ENCODE peak calls at places on chromosome 2, in ten cellular contexts. One of them, this sample, is unnamed.

GRCh38 chr2:186713664-186714063 is 19.8 kb downstream of the FAM171B start:
- DNase-seq in T-helper 2 cell treated with Interferon-gamma antibody and Interleukin-4, amounts not matched to agents 5 μg/mL and 100 μg/mL, for 36 hours: no peak
- DNase-seq in Caco-2: no peak
- DNase-seq in pulmonary artery endothelial cell: no peak
- DNase-seq in activated naive CD4-positive, alpha-beta T cell treated with Interleukin-2 at 50 U/mL for 16 hours: no peak
- DNase-seq in lower leg skin: no peak
- DNase-seq in suprapubic skin: no peak
- DNase-seq in iPS-NIHi11: no peak
- DNase-seq in stimulated activated CD8-positive, alpha-beta memory T cell treated with anti-CD3 and anti-CD28 coated beads, Interleukin-7, amount 100 ng/mL, for 24 hours: no peak
- DNase-seq in mucosa of gallbladder: no peak
- DNase-seq in this sample: no peak

GRCh38 chr2:160956243-160956802 is 203.9 kb upstream of the TANK start:
- DNase-seq in pulmonary artery endothelial cell: no peak
- DNase-seq in Caco-2: no peak
- DNase-seq in iPS-NIHi11: no peak
- DNase-seq in activated naive CD4-positive, alpha-beta T cell treated with Interleukin-2 at 50 U/mL for 16 hours: no peak
- DNase-seq in mucosa of gallbladder: no peak
- DNase-seq in T-helper 2 cell treated with Interferon-gamma antibody and Interleukin-4, amounts not matched to agents 5 μg/mL and 100 μg/mL, for 36 hours: no peak
- DNase-seq in stimulated activated CD8-positive, alpha-beta memory T cell treated with anti-CD3 and anti-CD28 coated beads, Interleukin-7, amount 100 ng/mL, for 24 hours: no peak
- DNase-seq in lower leg skin: peak
- DNase-seq in suprapubic skin: peak
- DNase-seq in this sample: no peak

GRCh38 chr2:9244985-9245544 is 38.5 kb downstream of the ASAP2 start:
- DNase-seq in T-helper 2 cell treated with Interferon-gamma antibody and Interleukin-4, amounts not matched to agents 5 μg/mL and 100 μg/mL, for 36 hours: no peak
- DNase-seq in pulmonary artery endothelial cell: no peak
- DNase-seq in activated naive CD4-positive, alpha-beta T cell treated with Interleukin-2 at 50 U/mL for 16 hours: no peak
- DNase-seq in suprapubic skin: no peak
- DNase-seq in stimulated activated CD8-positive, alpha-beta memory T cell treated with anti-CD3 and anti-CD28 coated beads, Interleukin-7, amount 100 ng/mL, for 24 hours: no peak
- DNase-seq in iPS-NIHi11: no peak
- DNase-seq in Caco-2: no peak
- DNase-seq in lower leg skin: peak
- DNase-seq in mucosa of gallbladder: no peak
- DNase-seq in this sample: no peak

GRCh38 chr2:206820755-206821154 is 55.3 kb downstream of the FASTKD2 start:
- DNase-seq in mucosa of gallbladder: no peak
- DNase-seq in T-helper 2 cell treated with Interferon-gamma antibody and Interleukin-4, amounts not matched to agents 5 μg/mL and 100 μg/mL, for 36 hours: no peak
- DNase-seq in suprapubic skin: no peak
- DNase-seq in lower leg skin: no peak
- DNase-seq in activated naive CD4-positive, alpha-beta T cell treated with Interleukin-2 at 50 U/mL for 16 hours: no peak
- DNase-seq in stimulated activated CD8-positive, alpha-beta memory T cell treated with anti-CD3 and anti-CD28 coated beads, Interleukin-7, amount 100 ng/mL, for 24 hours: no peak
- DNase-seq in Caco-2: no peak
- DNase-seq in iPS-NIHi11: no peak
- DNase-seq in pulmonary artery endothelial cell: no peak
- DNase-seq in this sample: no peak

GRCh38 chr2:76763276-76763675 is 758.9 kb downstream of the LRRTM4 start:
- DNase-seq in lower leg skin: no peak
- DNase-seq in suprapubic skin: no peak
- DNase-seq in iPS-NIHi11: no peak
- DNase-seq in mucosa of gallbladder: no peak
- DNase-seq in pulmonary artery endothelial cell: no peak
- DNase-seq in Caco-2: no peak
- DNase-seq in stimulated activated CD8-positive, alpha-beta memory T cell treated with anti-CD3 and anti-CD28 coated beads, Interleukin-7, amount 100 ng/mL, for 24 hours: no peak
- DNase-seq in T-helper 2 cell treated with Interferon-gamma antibody and Interleukin-4, amounts not matched to agents 5 μg/mL and 100 μg/mL, for 36 hours: no peak
- DNase-seq in activated naive CD4-positive, alpha-beta T cell treated with Interleukin-2 at 50 U/mL for 16 hours: no peak
- DNase-seq in this sample: peak

GRCh38 chr2:100647709-100648108 is 84.9 kb downstream of the PDCL3 start:
- DNase-seq in lower leg skin: no peak
- DNase-seq in Caco-2: no peak
- DNase-seq in stimulated activated CD8-positive, alpha-beta memory T cell treated with anti-CD3 and anti-CD28 coated beads, Interleukin-7, amount 100 ng/mL, for 24 hours: no peak
- DNase-seq in T-helper 2 cell treated with Interferon-gamma antibody and Interleukin-4, amounts not matched to agents 5 μg/mL and 100 μg/mL, for 36 hours: no peak
- DNase-seq in mucosa of gallbladder: no peak
- DNase-seq in pulmonary artery endothelial cell: no peak
- DNase-seq in suprapubic skin: no peak
- DNase-seq in activated naive CD4-positive, alpha-beta T cell treated with Interleukin-2 at 50 U/mL for 16 hours: no peak
- DNase-seq in iPS-NIHi11: no peak
- DNase-seq in this sample: no peak

GRCh38 chr2:105674406-105674805 is 70.3 kb upstream of the NCK2 start:
- DNase-seq in T-helper 2 cell treated with Interferon-gamma antibody and Interleukin-4, amounts not matched to agents 5 μg/mL and 100 μg/mL, for 36 hours: no peak
- DNase-seq in Caco-2: no peak
- DNase-seq in lower leg skin: no peak
- DNase-seq in suprapubic skin: no peak
- DNase-seq in activated naive CD4-positive, alpha-beta T cell treated with Interleukin-2 at 50 U/mL for 16 hours: no peak
- DNase-seq in stimulated activated CD8-positive, alpha-beta memory T cell treated with anti-CD3 and anti-CD28 coated beads, Interleukin-7, amount 100 ng/mL, for 24 hours: no peak
- DNase-seq in pulmonary artery endothelial cell: no peak
- DNase-seq in mucosa of gallbladder: no peak
- DNase-seq in iPS-NIHi11: no peak
- DNase-seq in this sample: no peak

GRCh38 chr2:164514491-164514890 is 106.8 kb downstream of the GRB14 start:
- DNase-seq in lower leg skin: no peak
- DNase-seq in iPS-NIHi11: no peak
- DNase-seq in stimulated activated CD8-positive, alpha-beta memory T cell treated with anti-CD3 and anti-CD28 coated beads, Interleukin-7, amount 100 ng/mL, for 24 hours: no peak
- DNase-seq in suprapubic skin: peak
- DNase-seq in Caco-2: peak
- DNase-seq in pulmonary artery endothelial cell: no peak
- DNase-seq in mucosa of gallbladder: no peak
- DNase-seq in T-helper 2 cell treated with Interferon-gamma antibody and Interleukin-4, amounts not matched to agents 5 μg/mL and 100 μg/mL, for 36 hours: no peak
- DNase-seq in activated naive CD4-positive, alpha-beta T cell treated with Interleukin-2 at 50 U/mL for 16 hours: no peak
- DNase-seq in this sample: no peak

GRCh38 chr2:176124358-176125214 is 2.1 kb downstream of the HOXD9 start:
- DNase-seq in suprapubic skin: no peak
- DNase-seq in T-helper 2 cell treated with Interferon-gamma antibody and Interleukin-4, amounts not matched to agents 5 μg/mL and 100 μg/mL, for 36 hours: no peak
- DNase-seq in Caco-2: no peak
- DNase-seq in lower leg skin: peak
- DNase-seq in activated naive CD4-positive, alpha-beta T cell treated with Interleukin-2 at 50 U/mL for 16 hours: no peak
- DNase-seq in iPS-NIHi11: no peak
- DNase-seq in stimulated activated CD8-positive, alpha-beta memory T cell treated with anti-CD3 and anti-CD28 coated beads, Interleukin-7, amount 100 ng/mL, for 24 hours: no peak
- DNase-seq in pulmonary artery endothelial cell: no peak
- DNase-seq in mucosa of gallbladder: no peak
- DNase-seq in this sample: no peak

GRCh38 chr2:227238242-227239237 is 74.1 kb downstream of the COL4A3 start:
- DNase-seq in Caco-2: peak
- DNase-seq in T-helper 2 cell treated with Interferon-gamma antibody and Interleukin-4, amounts not matched to agents 5 μg/mL and 100 μg/mL, for 36 hours: peak
- DNase-seq in mucosa of gallbladder: peak
- DNase-seq in iPS-NIHi11: peak
- DNase-seq in suprapubic skin: peak
- DNase-seq in activated naive CD4-positive, alpha-beta T cell treated with Interleukin-2 at 50 U/mL for 16 hours: peak
- DNase-seq in pulmonary artery endothelial cell: no peak
- DNase-seq in stimulated activated CD8-positive, alpha-beta memory T cell treated with anti-CD3 and anti-CD28 coated beads, Interleukin-7, amount 100 ng/mL, for 24 hours: peak
- DNase-seq in lower leg skin: peak
- DNase-seq in this sample: peak

GRCh38 chr2:46549159-46549902 is 70.0 kb downstream of the TMEM247 start:
- DNase-seq in iPS-NIHi11: no peak
- DNase-seq in suprapubic skin: no peak
- DNase-seq in Caco-2: no peak
- DNase-seq in stimulated activated CD8-positive, alpha-beta memory T cell treated with anti-CD3 and anti-CD28 coated beads, Interleukin-7, amount 100 ng/mL, for 24 hours: no peak
- DNase-seq in pulmonary artery endothelial cell: no peak
- DNase-seq in lower leg skin: no peak
- DNase-seq in T-helper 2 cell treated with Interferon-gamma antibody and Interleukin-4, amounts not matched to agents 5 μg/mL and 100 μg/mL, for 36 hours: no peak
- DNase-seq in activated naive CD4-positive, alpha-beta T cell treated with Interleukin-2 at 50 U/mL for 16 hours: no peak
- DNase-seq in mucosa of gallbladder: no peak
- DNase-seq in this sample: no peak

GRCh38 chr2:218812861-218813260 is 18.7 kb downstream of the PRKAG3 start:
- DNase-seq in activated naive CD4-positive, alpha-beta T cell treated with Interleukin-2 at 50 U/mL for 16 hours: no peak
- DNase-seq in mucosa of gallbladder: no peak
- DNase-seq in iPS-NIHi11: no peak
- DNase-seq in T-helper 2 cell treated with Interferon-gamma antibody and Interleukin-4, amounts not matched to agents 5 μg/mL and 100 μg/mL, for 36 hours: no peak
- DNase-seq in Caco-2: no peak
- DNase-seq in pulmonary artery endothelial cell: no peak
- DNase-seq in lower leg skin: no peak
- DNase-seq in stimulated activated CD8-positive, alpha-beta memory T cell treated with anti-CD3 and anti-CD28 coated beads, Interleukin-7, amount 100 ng/mL, for 24 hours: no peak
- DNase-seq in suprapubic skin: no peak
- DNase-seq in this sample: no peak

GRCh38 chr2:122863516-122863915 is 1108.1 kb downstream of the TSN start:
- DNase-seq in lower leg skin: no peak
- DNase-seq in pulmonary artery endothelial cell: no peak
- DNase-seq in suprapubic skin: no peak
- DNase-seq in activated naive CD4-positive, alpha-beta T cell treated with Interleukin-2 at 50 U/mL for 16 hours: no peak
- DNase-seq in T-helper 2 cell treated with Interferon-gamma antibody and Interleukin-4, amounts not matched to agents 5 μg/mL and 100 μg/mL, for 36 hours: no peak
- DNase-seq in Caco-2: no peak
- DNase-seq in stimulated activated CD8-positive, alpha-beta memory T cell treated with anti-CD3 and anti-CD28 coated beads, Interleukin-7, amount 100 ng/mL, for 24 hours: no peak
- DNase-seq in iPS-NIHi11: no peak
- DNase-seq in mucosa of gallbladder: no peak
- DNase-seq in this sample: peak

GRCh38 chr2:164993287-164994016 is 38.1 kb upstream of the SLC38A11 start:
- DNase-seq in iPS-NIHi11: no peak
- DNase-seq in Caco-2: no peak
- DNase-seq in activated naive CD4-positive, alpha-beta T cell treated with Interleukin-2 at 50 U/mL for 16 hours: no peak
- DNase-seq in suprapubic skin: no peak
- DNase-seq in pulmonary artery endothelial cell: no peak
- DNase-seq in T-helper 2 cell treated with Interferon-gamma antibody and Interleukin-4, amounts not matched to agents 5 μg/mL and 100 μg/mL, for 36 hours: no peak
- DNase-seq in lower leg skin: no peak
- DNase-seq in stimulated activated CD8-positive, alpha-beta memory T cell treated with anti-CD3 and anti-CD28 coated beads, Interleukin-7, amount 100 ng/mL, for 24 hours: no peak
- DNase-seq in mucosa of gallbladder: no peak
- DNase-seq in this sample: no peak

GRCh38 chr2:20925265-20925889 is 102.5 kb upstream of the LDAH start:
- DNase-seq in stimulated activated CD8-positive, alpha-beta memory T cell treated with anti-CD3 and anti-CD28 coated beads, Interleukin-7, amount 100 ng/mL, for 24 hours: no peak
- DNase-seq in activated naive CD4-positive, alpha-beta T cell treated with Interleukin-2 at 50 U/mL for 16 hours: no peak
- DNase-seq in T-helper 2 cell treated with Interferon-gamma antibody and Interleukin-4, amounts not matched to agents 5 μg/mL and 100 μg/mL, for 36 hours: no peak
- DNase-seq in Caco-2: peak
- DNase-seq in suprapubic skin: no peak
- DNase-seq in mucosa of gallbladder: no peak
- DNase-seq in iPS-NIHi11: peak
- DNase-seq in lower leg skin: no peak
- DNase-seq in pulmonary artery endothelial cell: no peak
- DNase-seq in this sample: no peak

GRCh38 chr2:182360012-182360662 is 66.7 kb downstream of the PDE1A start:
- DNase-seq in T-helper 2 cell treated with Interferon-gamma antibody and Interleukin-4, amounts not matched to agents 5 μg/mL and 100 μg/mL, for 36 hours: no peak
- DNase-seq in Caco-2: no peak
- DNase-seq in lower leg skin: no peak
- DNase-seq in mucosa of gallbladder: peak
- DNase-seq in suprapubic skin: no peak
- DNase-seq in pulmonary artery endothelial cell: no peak
- DNase-seq in iPS-NIHi11: no peak
- DNase-seq in stimulated activated CD8-positive, alpha-beta memory T cell treated with anti-CD3 and anti-CD28 coated beads, Interleukin-7, amount 100 ng/mL, for 24 hours: no peak
- DNase-seq in activated naive CD4-positive, alpha-beta T cell treated with Interleukin-2 at 50 U/mL for 16 hours: no peak
- DNase-seq in this sample: no peak

GRCh38 chr2:208879666-208880065 is 473.1 kb downstream of the PTH2R start:
- DNase-seq in stimulated activated CD8-positive, alpha-beta memory T cell treated with anti-CD3 and anti-CD28 coated beads, Interleukin-7, amount 100 ng/mL, for 24 hours: no peak
- DNase-seq in mucosa of gallbladder: no peak
- DNase-seq in iPS-NIHi11: no peak
- DNase-seq in lower leg skin: no peak
- DNase-seq in pulmonary artery endothelial cell: no peak
- DNase-seq in T-helper 2 cell treated with Interferon-gamma antibody and Interleukin-4, amounts not matched to agents 5 μg/mL and 100 μg/mL, for 36 hours: no peak
- DNase-seq in suprapubic skin: no peak
- DNase-seq in activated naive CD4-positive, alpha-beta T cell treated with Interleukin-2 at 50 U/mL for 16 hours: no peak
- DNase-seq in Caco-2: no peak
- DNase-seq in this sample: no peak

GRCh38 chr2:207015901-207016300 is 76.6 kb downstream of the CPO start:
- DNase-seq in mucosa of gallbladder: no peak
- DNase-seq in activated naive CD4-positive, alpha-beta T cell treated with Interleukin-2 at 50 U/mL for 16 hours: no peak
- DNase-seq in Caco-2: no peak
- DNase-seq in T-helper 2 cell treated with Interferon-gamma antibody and Interleukin-4, amounts not matched to agents 5 μg/mL and 100 μg/mL, for 36 hours: no peak
- DNase-seq in stimulated activated CD8-positive, alpha-beta memory T cell treated with anti-CD3 and anti-CD28 coated beads, Interleukin-7, amount 100 ng/mL, for 24 hours: no peak
- DNase-seq in iPS-NIHi11: no peak
- DNase-seq in pulmonary artery endothelial cell: peak
- DNase-seq in lower leg skin: no peak
- DNase-seq in suprapubic skin: no peak
- DNase-seq in this sample: no peak

GRCh38 chr2:95058989-95059601 is 33.6 kb downstream of the MAL start:
- DNase-seq in stimulated activated CD8-positive, alpha-beta memory T cell treated with anti-CD3 and anti-CD28 coated beads, Interleukin-7, amount 100 ng/mL, for 24 hours: no peak
- DNase-seq in mucosa of gallbladder: no peak
- DNase-seq in T-helper 2 cell treated with Interferon-gamma antibody and Interleukin-4, amounts not matched to agents 5 μg/mL and 100 μg/mL, for 36 hours: no peak
- DNase-seq in activated naive CD4-positive, alpha-beta T cell treated with Interleukin-2 at 50 U/mL for 16 hours: no peak
- DNase-seq in iPS-NIHi11: no peak
- DNase-seq in lower leg skin: peak
- DNase-seq in Caco-2: no peak
- DNase-seq in pulmonary artery endothelial cell: no peak
- DNase-seq in suprapubic skin: peak
- DNase-seq in this sample: no peak

GRCh38 chr2:68926782-68927181 is 25.9 kb downstream of the GKN2 start:
- DNase-seq in lower leg skin: no peak
- DNase-seq in T-helper 2 cell treated with Interferon-gamma antibody and Interleukin-4, amounts not matched to agents 5 μg/mL and 100 μg/mL, for 36 hours: no peak
- DNase-seq in pulmonary artery endothelial cell: no peak
- DNase-seq in stimulated activated CD8-positive, alpha-beta memory T cell treated with anti-CD3 and anti-CD28 coated beads, Interleukin-7, amount 100 ng/mL, for 24 hours: no peak
- DNase-seq in iPS-NIHi11: no peak
- DNase-seq in suprapubic skin: no peak
- DNase-seq in mucosa of gallbladder: no peak
- DNase-seq in activated naive CD4-positive, alpha-beta T cell treated with Interleukin-2 at 50 U/mL for 16 hours: no peak
- DNase-seq in Caco-2: no peak
- DNase-seq in this sample: no peak

GRCh38 chr2:194591192-194591591 is 1065.8 kb upstream of the SLC39A10 start:
- DNase-seq in mucosa of gallbladder: no peak
- DNase-seq in stimulated activated CD8-positive, alpha-beta memory T cell treated with anti-CD3 and anti-CD28 coated beads, Interleukin-7, amount 100 ng/mL, for 24 hours: no peak
- DNase-seq in suprapubic skin: no peak
- DNase-seq in T-helper 2 cell treated with Interferon-gamma antibody and Interleukin-4, amounts not matched to agents 5 μg/mL and 100 μg/mL, for 36 hours: no peak
- DNase-seq in iPS-NIHi11: no peak
- DNase-seq in activated naive CD4-positive, alpha-beta T cell treated with Interleukin-2 at 50 U/mL for 16 hours: no peak
- DNase-seq in Caco-2: no peak
- DNase-seq in lower leg skin: no peak
- DNase-seq in pulmonary artery endothelial cell: no peak
- DNase-seq in this sample: no peak

GRCh38 chr2:110748489-110748867 is 16.1 kb downstream of the ACOXL start:
- DNase-seq in suprapubic skin: no peak
- DNase-seq in lower leg skin: no peak
- DNase-seq in pulmonary artery endothelial cell: no peak
- DNase-seq in T-helper 2 cell treated with Interferon-gamma antibody and Interleukin-4, amounts not matched to agents 5 μg/mL and 100 μg/mL, for 36 hours: peak
- DNase-seq in activated naive CD4-positive, alpha-beta T cell treated with Interleukin-2 at 50 U/mL for 16 hours: peak
- DNase-seq in stimulated activated CD8-positive, alpha-beta memory T cell treated with anti-CD3 and anti-CD28 coated beads, Interleukin-7, amount 100 ng/mL, for 24 hours: peak
- DNase-seq in iPS-NIHi11: no peak
- DNase-seq in mucosa of gallbladder: no peak
- DNase-seq in Caco-2: no peak
- DNase-seq in this sample: peak

GRCh38 chr2:239882335-239882734 is 142.8 kb downstream of the NDUFA10 start:
- DNase-seq in stimulated activated CD8-positive, alpha-beta memory T cell treated with anti-CD3 and anti-CD28 coated beads, Interleukin-7, amount 100 ng/mL, for 24 hours: peak
- DNase-seq in suprapubic skin: no peak
- DNase-seq in activated naive CD4-positive, alpha-beta T cell treated with Interleukin-2 at 50 U/mL for 16 hours: peak
- DNase-seq in Caco-2: peak
- DNase-seq in T-helper 2 cell treated with Interferon-gamma antibody and Interleukin-4, amounts not matched to agents 5 μg/mL and 100 μg/mL, for 36 hours: peak
- DNase-seq in mucosa of gallbladder: peak
- DNase-seq in lower leg skin: peak
- DNase-seq in pulmonary artery endothelial cell: no peak
- DNase-seq in iPS-NIHi11: peak
- DNase-seq in this sample: peak

GRCh38 chr2:15658911-15659310 is 67.2 kb downstream of the DDX1 start:
- DNase-seq in iPS-NIHi11: no peak
- DNase-seq in mucosa of gallbladder: no peak
- DNase-seq in pulmonary artery endothelial cell: no peak
- DNase-seq in suprapubic skin: no peak
- DNase-seq in T-helper 2 cell treated with Interferon-gamma antibody and Interleukin-4, amounts not matched to agents 5 μg/mL and 100 μg/mL, for 36 hours: no peak
- DNase-seq in stimulated activated CD8-positive, alpha-beta memory T cell treated with anti-CD3 and anti-CD28 coated beads, Interleukin-7, amount 100 ng/mL, for 24 hours: no peak
- DNase-seq in activated naive CD4-positive, alpha-beta T cell treated with Interleukin-2 at 50 U/mL for 16 hours: no peak
- DNase-seq in Caco-2: no peak
- DNase-seq in lower leg skin: peak
- DNase-seq in this sample: no peak

GRCh38 chr2:54514819-54515569 is 58.9 kb downstream of the SPTBN1 start:
- DNase-seq in suprapubic skin: no peak
- DNase-seq in lower leg skin: no peak
- DNase-seq in iPS-NIHi11: no peak
- DNase-seq in pulmonary artery endothelial cell: no peak
- DNase-seq in activated naive CD4-positive, alpha-beta T cell treated with Interleukin-2 at 50 U/mL for 16 hours: no peak
- DNase-seq in T-helper 2 cell treated with Interferon-gamma antibody and Interleukin-4, amounts not matched to agents 5 μg/mL and 100 μg/mL, for 36 hours: no peak
- DNase-seq in stimulated activated CD8-positive, alpha-beta memory T cell treated with anti-CD3 and anti-CD28 coated beads, Interleukin-7, amount 100 ng/mL, for 24 hours: no peak
- DNase-seq in mucosa of gallbladder: no peak
- DNase-seq in Caco-2: no peak
- DNase-seq in this sample: no peak

GRCh38 chr2:176514276-176514675 is 245.0 kb downstream of the MTX2 start:
- DNase-seq in iPS-NIHi11: no peak
- DNase-seq in suprapubic skin: no peak
- DNase-seq in mucosa of gallbladder: no peak
- DNase-seq in pulmonary artery endothelial cell: no peak
- DNase-seq in lower leg skin: no peak
- DNase-seq in activated naive CD4-positive, alpha-beta T cell treated with Interleukin-2 at 50 U/mL for 16 hours: no peak
- DNase-seq in T-helper 2 cell treated with Interferon-gamma antibody and Interleukin-4, amounts not matched to agents 5 μg/mL and 100 μg/mL, for 36 hours: no peak
- DNase-seq in Caco-2: no peak
- DNase-seq in stimulated activated CD8-positive, alpha-beta memory T cell treated with anti-CD3 and anti-CD28 coated beads, Interleukin-7, amount 100 ng/mL, for 24 hours: no peak
- DNase-seq in this sample: no peak

This sample was measured in GM12865.